ENCODE peak calls at places on chromosome 14, in ten cellular contexts. I is IMR-90, C is MCF 10A, R is GM20000, X is pancreas, Z is esophagus squamous epithelium, Q is astrocyte, T is heart right ventricle, W is epithelial cell of esophagus, B is suprapubic skin. A is an unnamed sample.

GRCh38 chr14:100950024-100950423 is 46.5 kb upstream of the RTL1 start:
- DNase-seq in Z (no peak), T (no peak), C (no peak), X (no peak), W (no peak), I (peak), Q (no peak), B (no peak), R (no peak), A (peak)

GRCh38 chr14:60815371-60815770 is 80.8 kb downstream of the MNAT1 start:
- DNase-seq in C (no peak), B (no peak), W (no peak), T (no peak), Q (no peak), R (peak), I (no peak), Z (no peak), X (no peak), A (no peak)

GRCh38 chr14:31268216-31268615 is 60.6 kb upstream of the HECTD1 start:
- DNase-seq in T (no peak), B (no peak), Z (no peak), X (no peak), R (no peak), Q (no peak), W (no peak), C (no peak), I (no peak), A (no peak)

GRCh38 chr14:82313889-82314288 is 780.2 kb upstream of the SEL1L start:
- DNase-seq in X (no peak), T (no peak), I (no peak), Q (no peak), Z (no peak), W (no peak), C (peak), B (no peak), R (no peak), A (peak)

GRCh38 chr14:93462479-93462878 is 31.7 kb downstream of the UNC79 start:
- DNase-seq in T (no peak), W (no peak), X (no peak), B (no peak), Z (no peak), C (no peak), I (no peak), Q (no peak), R (no peak), A (no peak)

GRCh38 chr14:68534301-68534700 is 258.6 kb downstream of the ZFP36L1 start:
- DNase-seq in Z (no peak), R (no peak), I (no peak), T (no peak), C (no peak), B (no peak), W (no peak), Q (peak), X (no peak), A (no peak)

GRCh38 chr14:30223385-30223785 is 295.7 kb upstream of the PRKD1 start:
- DNase-seq in W (peak), B (no peak), C (peak), T (peak), X (peak), Q (peak), R (no peak), I (peak), Z (no peak), A (peak)

GRCh38 chr14:97832734-97833133 is 1035.6 kb downstream of the VRK1 start:
- DNase-seq in Q (no peak), W (no peak), Z (no peak), C (no peak), R (no peak), I (no peak), B (no peak), T (no peak), X (no peak), A (no peak)

GRCh38 chr14:33709286-33709685 is 241.6 kb downstream of the EGLN3 start:
- DNase-seq in C (no peak), Q (peak), T (no peak), X (no peak), W (no peak), I (no peak), R (no peak), Z (no peak), B (no peak), A (no peak)

GRCh38 chr14:94036328-94037167 is 10.4 kb downstream of the OTUB2 start:
- DNase-seq in I (peak), B (no peak), X (peak), R (peak), W (peak), C (peak), T (peak), Q (peak), Z (no peak), A (peak)

GRCh38 chr14:90398315-90398811 is 1.5 kb downstream of the CALM1 start:
- DNase-seq in R (peak), W (peak), X (peak), C (peak), Q (no peak), Z (no peak), B (peak), I (no peak), T (no peak), A (peak)

GRCh38 chr14:90393966-90394365 is 2.9 kb upstream of the CALM1 start:
- DNase-seq in C (no peak), B (no peak), W (no peak), I (no peak), Z (no peak), X (no peak), Q (no peak), T (no peak), R (no peak), A (no peak)

GRCh38 chr14:90397401-90398314 is 829 bp downstream of the CALM1 start:
- DNase-seq in C (peak), R (peak), X (peak), Q (no peak), T (peak), W (peak), B (peak), Z (no peak), I (peak), A (peak)

GRCh38 chr14:90398841-90399540 is 2.2 kb downstream of the CALM1 start:
- DNase-seq in I (no peak), C (no peak), Z (no peak), R (no peak), B (no peak), Q (no peak), T (no peak), W (peak), X (no peak), A (no peak)

GRCh38 chr14:90396342-90397339 is at the start of gene CALM1:
- DNase-seq in Z (peak), R (peak), T (peak), W (peak), B (peak), I (peak), X (peak), Q (peak), C (peak), A (peak)
- TF ChIP-seq CTCF in Z (peak), R (no peak), T (no peak), W (no peak), B (no peak), I (peak), X (no peak), Q (no peak), C (no peak), A (no peak)

DNA sequence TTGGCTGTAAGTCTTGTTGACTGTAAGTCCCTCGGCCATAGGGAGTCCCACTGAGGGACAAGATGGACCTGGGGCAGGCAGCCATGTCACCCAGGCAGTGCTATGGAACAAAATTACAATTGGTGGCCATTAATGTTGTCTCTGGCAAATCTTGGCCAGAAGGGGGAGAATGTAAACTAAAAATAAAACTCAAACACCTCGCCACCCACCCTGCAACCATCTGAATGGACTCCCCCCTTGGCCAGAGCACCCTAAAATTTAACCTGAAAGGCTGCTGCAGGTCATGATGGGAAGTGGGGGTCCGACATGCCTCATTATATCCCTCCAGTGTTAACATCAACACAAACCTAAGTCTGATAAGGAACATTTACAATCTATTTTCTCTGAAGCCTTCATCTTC is 8.2 kb downstream of the SLC22A17 start:
- DNase-seq in X (no peak), T (no peak), B (no peak), Q (no peak), R (no peak), W (no peak), Z (no peak), C (no peak), I (no peak), A (no peak)
- TF ChIP-seq CTCF in X (no peak), T (no peak), B (no peak), Q (no peak), R (no peak), W (no peak), Z (no peak), C (no peak), I (no peak), A (peak)

DNA sequence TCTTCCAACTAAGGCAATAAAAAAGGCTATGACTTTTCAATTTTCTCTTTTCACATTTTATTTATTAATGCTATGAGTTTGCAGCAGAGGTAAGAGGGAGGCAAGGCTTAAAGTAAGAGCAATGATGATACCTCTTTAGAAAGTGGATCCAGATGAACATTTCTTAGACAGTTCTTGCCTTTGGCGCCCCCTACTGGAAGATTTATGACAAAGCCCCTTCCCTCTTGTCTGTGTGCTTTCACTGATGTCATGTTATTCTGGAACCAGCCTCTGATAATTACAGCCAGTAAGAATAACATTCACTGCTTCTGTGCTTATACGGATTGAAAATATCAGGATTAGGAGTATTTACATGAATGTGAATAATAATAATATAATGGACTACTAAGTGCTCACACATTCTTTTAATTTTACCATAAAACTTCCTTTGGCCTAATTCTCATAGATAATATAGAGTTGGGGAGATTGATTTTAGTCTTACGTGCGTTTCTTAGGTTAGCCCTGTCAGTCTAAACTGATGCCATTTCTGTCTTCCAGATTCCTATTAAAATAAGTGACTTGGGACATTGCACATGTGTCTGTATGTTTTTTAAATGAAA is 1929.9 kb upstream of the SEL1L start:
- DNase-seq in R (peak), Q (no peak), T (no peak), Z (no peak), I (peak), W (peak), X (peak), C (peak), B (no peak), A (peak)
- TF ChIP-seq CTCF in R (peak), Q (peak), T (peak), Z (peak), I (peak), W (peak), X (peak), C (peak), B (peak), A (peak)

DNA sequence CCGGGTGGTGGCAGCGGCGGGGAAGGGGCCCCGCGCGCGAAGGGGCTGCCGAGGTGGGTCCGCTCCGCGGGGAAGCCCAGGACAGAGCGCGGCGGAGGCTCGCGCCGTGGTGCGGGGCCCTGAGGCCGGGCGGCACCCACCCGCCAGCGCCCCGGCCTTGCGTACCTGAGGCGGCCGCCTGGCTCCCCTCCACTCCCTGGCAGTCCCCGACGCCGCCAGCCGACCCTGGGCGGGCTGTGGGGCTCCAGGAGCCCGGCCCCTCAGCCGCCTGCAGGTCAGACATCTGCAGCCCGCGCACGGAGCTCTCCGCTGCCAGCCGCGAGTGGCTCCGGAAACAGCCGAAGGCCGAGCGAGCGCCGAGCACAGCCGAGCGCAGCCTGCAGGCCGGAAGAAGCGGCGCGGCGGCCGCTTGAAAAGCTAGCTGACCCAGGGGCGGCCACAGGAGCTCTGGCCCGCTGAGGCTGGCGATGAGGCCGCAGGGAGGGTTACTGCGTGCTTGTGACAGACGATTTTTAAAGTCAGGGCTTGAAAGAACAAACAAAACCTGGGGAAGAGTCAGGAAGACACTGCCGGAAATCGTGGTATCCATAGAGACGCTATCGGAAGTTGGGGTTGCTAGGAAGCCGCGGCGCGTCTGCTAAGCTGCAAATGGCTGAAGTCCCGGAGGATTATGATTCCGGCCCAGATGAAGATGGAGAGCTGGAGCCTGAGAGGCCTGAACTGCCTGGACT is at the start of the genes SAMD15 and TMED8:
- DNase-seq in T (peak), B (peak), Q (peak), Z (peak), X (peak), W (peak), C (peak), I (peak), R (peak), A (peak)
- TF ChIP-seq CTCF in T (no peak), B (peak), Q (peak), Z (peak), X (no peak), W (peak), C (peak), I (peak), R (no peak), A (peak)

A was measured in choroid plexus epithelial cell.